ENCODE peak calls at places on chromosomes 6 and 20, in four cellular contexts. One of them, this sample, is unnamed.

GRCh38 chr6:159832941-159833340 is 32.9 kb downstream of the PNLDC1 start:
- DNase-seq in GM13976: no peak
- DNase-seq in renal cortical epithelial cell: no peak
- DNase-seq in aorta: no peak
- DNase-seq in this sample: no peak

GRCh38 chr20:61805781-61806180 is 259.9 kb downstream of the TAF4 start:
- DNase-seq in renal cortical epithelial cell: no peak
- DNase-seq in GM13976: no peak
- DNase-seq in aorta: no peak
- DNase-seq in this sample: no peak

GRCh38 chr20:32605167-32605656 is 20.1 kb upstream of the NOL4L start:
- DNase-seq in aorta: peak; percentile 86
- DNase-seq in renal cortical epithelial cell: peak; percentile 6
- DNase-seq in GM13976: no peak
- DNase-seq in this sample: no peak

GRCh38 chr6:37068523-37069270 is 63.2 kb downstream of the FGD2 start:
- DNase-seq in aorta: no peak
- DNase-seq in renal cortical epithelial cell: no peak
- DNase-seq in GM13976: no peak
- DNase-seq in this sample: no peak

GRCh38 chr20:36344517-36345132 is 38.5 kb downstream of the DLGAP4 start:
- DNase-seq in GM13976: peak; percentile 62
- DNase-seq in aorta: no peak
- DNase-seq in renal cortical epithelial cell: peak; percentile 40
- DNase-seq in this sample: no peak

GRCh38 chr6:38687043-38687353 is 15.9 kb downstream of the GLO1 start:
- DNase-seq in renal cortical epithelial cell: no peak
- DNase-seq in GM13976: no peak
- DNase-seq in aorta: no peak
- DNase-seq in this sample: no peak

GRCh38 chr6:81093046-81093445 is 659.4 kb downstream of the TENT5A start:
- DNase-seq in aorta: no peak
- DNase-seq in GM13976: no peak
- DNase-seq in renal cortical epithelial cell: no peak
- DNase-seq in this sample: no peak

GRCh38 chr6:130913119-130913518 is 85.9 kb downstream of the SMLR1 start:
- DNase-seq in renal cortical epithelial cell: peak; percentile 13
- DNase-seq in aorta: no peak
- DNase-seq in GM13976: peak; percentile 44
- DNase-seq in this sample: no peak

GRCh38 chr20:37343212-37343993 is 2.5 kb upstream of the SRC start:
- DNase-seq in GM13976: no peak
- DNase-seq in aorta: no peak
- DNase-seq in renal cortical epithelial cell: peak; percentile 53
- DNase-seq in this sample: no peak

GRCh38 chr20:25738198-25738597 is 41.5 kb upstream of the ZNF337 start:
- DNase-seq in renal cortical epithelial cell: peak; percentile 13
- DNase-seq in aorta: no peak
- DNase-seq in GM13976: no peak
- DNase-seq in this sample: no peak

GRCh38 chr6:143775326-143775725 is 67.8 kb upstream of the LTV1 start:
- DNase-seq in renal cortical epithelial cell: no peak
- DNase-seq in aorta: no peak
- DNase-seq in GM13976: no peak
- DNase-seq in this sample: no peak

GRCh38 chr20:16661738-16662137 is 68.1 kb upstream of the SNRPB2 start:
- DNase-seq in GM13976: no peak
- DNase-seq in renal cortical epithelial cell: no peak
- DNase-seq in aorta: no peak
- DNase-seq in this sample: no peak

GRCh38 chr6:63882208-63882607 is 246.6 kb downstream of the PHF3 start:
- DNase-seq in aorta: no peak
- DNase-seq in renal cortical epithelial cell: no peak
- DNase-seq in GM13976: no peak
- DNase-seq in this sample: peak; percentile 21

GRCh38 chr20:10217517-10218410 is 866 bp upstream of the SNAP25 start:
- DNase-seq in GM13976: peak; percentile 37
- DNase-seq in renal cortical epithelial cell: peak; percentile 78
- DNase-seq in aorta: peak; percentile 70
- DNase-seq in this sample: peak; percentile 63

GRCh38 chr20:25116746-25117457 is 35.0 kb upstream of the VSX1 start:
- DNase-seq in GM13976: no peak
- DNase-seq in renal cortical epithelial cell: no peak
- DNase-seq in aorta: no peak
- DNase-seq in this sample: no peak

GRCh38 chr6:39347201-39347600 is 24.7 kb upstream of the KCNK16 start:
- DNase-seq in renal cortical epithelial cell: peak; percentile 29
- DNase-seq in aorta: no peak
- DNase-seq in GM13976: no peak
- DNase-seq in this sample: no peak

GRCh38 chr20:10060223-10060622 is 25.4 kb downstream of the ANKEF1 start:
- DNase-seq in GM13976: no peak
- DNase-seq in aorta: no peak
- DNase-seq in renal cortical epithelial cell: peak; percentile 37
- DNase-seq in this sample: peak; percentile 65

GRCh38 chr6:116221931-116222330 is 31.9 kb downstream of the TSPYL4 start:
- DNase-seq in GM13976: no peak
- DNase-seq in aorta: no peak
- DNase-seq in renal cortical epithelial cell: no peak
- DNase-seq in this sample: no peak

GRCh38 chr20:10362674-10363073 is 71.3 kb downstream of the MKKS start:
- DNase-seq in renal cortical epithelial cell: no peak
- DNase-seq in aorta: no peak
- DNase-seq in GM13976: no peak
- DNase-seq in this sample: no peak

GRCh38 chr6:4582506-4582905 is 193.7 kb upstream of the CDYL start:
- DNase-seq in renal cortical epithelial cell: no peak
- DNase-seq in GM13976: no peak
- DNase-seq in aorta: no peak
- DNase-seq in this sample: no peak

GRCh38 chr20:50070361-50070760 is 42.6 kb downstream of the UBE2V1 start:
- DNase-seq in renal cortical epithelial cell: no peak
- DNase-seq in GM13976: no peak
- DNase-seq in aorta: peak; percentile 39
- DNase-seq in this sample: no peak

GRCh38 chr6:105072799-105073199 is 107.0 kb downstream of the POPDC3 start:
- DNase-seq in aorta: no peak
- DNase-seq in GM13976: no peak
- DNase-seq in renal cortical epithelial cell: peak; percentile 34
- DNase-seq in this sample: no peak

GRCh38 chr6:125984311-125984710 is 2.0 kb upstream of the TRMT11 start:
- DNase-seq in aorta: no peak
- DNase-seq in renal cortical epithelial cell: peak; percentile 37
- DNase-seq in GM13976: no peak
- DNase-seq in this sample: no peak

GRCh38 chr20:63106765-63107448 is 100.1 kb upstream of the BHLHE23 start:
- DNase-seq in aorta: no peak
- DNase-seq in renal cortical epithelial cell: no peak
- DNase-seq in GM13976: no peak
- DNase-seq in this sample: no peak

GRCh38 chr20:58871533-58872102 is 19.1 kb downstream of the GNAS start:
- DNase-seq in renal cortical epithelial cell: no peak
- DNase-seq in GM13976: no peak
- DNase-seq in aorta: no peak
- DNase-seq in this sample: no peak

GRCh38 chr6:11613858-11614257 is 76.3 kb downstream of the TMEM170B start:
- DNase-seq in aorta: no peak
- DNase-seq in GM13976: no peak
- DNase-seq in renal cortical epithelial cell: peak; percentile 94
- DNase-seq in this sample: no peak

GRCh38 chr20:59955131-59955796 is 3.0 kb upstream of the CDH26 start:
- DNase-seq in renal cortical epithelial cell: peak; percentile 18
- DNase-seq in aorta: no peak
- DNase-seq in GM13976: peak; percentile 38
- DNase-seq in this sample: no peak

GRCh38 chr20:45111799-45112471 is 3.0 kb downstream of the WFDC5 start:
- DNase-seq in aorta: no peak
- DNase-seq in renal cortical epithelial cell: no peak
- DNase-seq in GM13976: no peak
- DNase-seq in this sample: no peak

GRCh38 chr20:48015136-48015925 is 230.1 kb upstream of the SULF2 start:
- DNase-seq in renal cortical epithelial cell: no peak
- DNase-seq in GM13976: no peak
- DNase-seq in aorta: no peak
- DNase-seq in this sample: no peak

GRCh38 chr6:15793288-15793687 is 130.5 kb upstream of the DTNBP1 start:
- DNase-seq in renal cortical epithelial cell: peak; percentile 84
- DNase-seq in aorta: no peak
- DNase-seq in GM13976: no peak
- DNase-seq in this sample: no peak

GRCh38 chr20:20950620-20951019 is 155.5 kb downstream of the LINC00237 start:
- DNase-seq in aorta: no peak
- DNase-seq in GM13976: no peak
- DNase-seq in renal cortical epithelial cell: no peak
- DNase-seq in this sample: no peak

GRCh38 chr6:135630789-135631376 is 133.3 kb upstream of the AHI1 start:
- DNase-seq in aorta: no peak
- DNase-seq in renal cortical epithelial cell: no peak
- DNase-seq in GM13976: no peak
- DNase-seq in this sample: no peak

GRCh38 chr6:101392561-101393230 is 812 bp upstream of the GRIK2 start:
- DNase-seq in renal cortical epithelial cell: peak; percentile 31
- DNase-seq in GM13976: no peak
- DNase-seq in aorta: no peak
- DNase-seq in this sample: no peak

GRCh38 chr20:34629342-34629741 is 47.5 kb downstream of the PIGU start:
- DNase-seq in renal cortical epithelial cell: no peak
- DNase-seq in GM13976: no peak
- DNase-seq in aorta: no peak
- DNase-seq in this sample: no peak

This sample was measured in BE2C.